ENCODE peak calls at places on chromosomes 11 and 22, in six cellular contexts. E is HT1080; M is stimulated activated CD4-positive, alpha-beta T cell treated with anti-CD3 and anti-CD28 coated beads, Interleukin-4, amount 100 ng/mL, for 4 hours; B is head of caudate nucleus; U is activated CD4-positive, alpha-beta T cell treated with anti-CD3 and anti-CD28 coated beads, Interleukin-2, amount 10 ng/mL, durations not matched to agents 7 days and 5 days; C is lower lobe of right lung. I is an unnamed sample.

GRCh38 chr22:33917744-33918406 is 2.4 kb downstream of the LARGE1 start:
- DNase-seq in B (no peak), U (no peak), E (no peak), M (no peak), C (no peak), I (no peak)

GRCh38 chr11:1231396-1232327 is 8.8 kb downstream of the MUC5B start:
- DNase-seq in E (no peak), B (no peak), M (no peak), U (no peak), C (peak), I (no peak)

GRCh38 chr22:30206964-30207363 is 39.6 kb downstream of the LIF start:
- DNase-seq in E (peak), B (no peak), C (no peak), M (no peak), U (no peak), I (no peak)

GRCh38 chr22:45235851-45236342 is 4.8 kb downstream of the KIAA0930 start:
- DNase-seq in B (no peak), C (no peak), M (no peak), U (no peak), E (no peak), I (no peak)

GRCh38 chr11:111324277-111324720 is 26.0 kb downstream of the POU2AF3 start:
- DNase-seq in M (no peak), U (no peak), C (no peak), E (no peak), B (no peak), I (no peak)

GRCh38 chr22:39959640-39960447 is at the start of gene TMA7B:
- DNase-seq in B (peak), E (peak), C (no peak), M (peak), U (peak), I (no peak)

GRCh38 chr11:64052938-64053622 is 17.3 kb downstream of the FLRT1 start:
- DNase-seq in C (no peak), E (no peak), M (no peak), U (no peak), B (no peak), I (no peak)

GRCh38 chr11:13993096-13993760 is 30.7 kb downstream of the SPON1 start:
- DNase-seq in C (no peak), B (no peak), M (no peak), E (no peak), U (no peak), I (no peak)

GRCh38 chr11:103433380-103433779 is 324.2 kb downstream of the DYNC2H1 start:
- DNase-seq in B (no peak), C (no peak), M (no peak), E (peak), U (no peak), I (no peak)

GRCh38 chr11:18633256-18634139 is 644 bp downstream of the SPTY2D1 start:
- DNase-seq in B (no peak), C (no peak), E (no peak), M (no peak), U (peak), I (no peak)